ENCODE peak calls at places on chromosomes 11 and 22, in seven cellular contexts. T is CD4-positive, alpha-beta T cell; L is prostate gland; O is fibroblast of lung; U is psoas muscle; S is Panc1; G is esophagus muscularis mucosa. Z is an unnamed sample.

GRCh38 chr11:88012456-88012855 is 162.8 kb downstream of the RAB38 start:
- DNase-seq in T (no peak), L (no peak), O (no peak), U (no peak), S (no peak), G (no peak), Z (no peak)

GRCh38 chr11:45715398-45715797 is 50.0 kb upstream of the CHST1 start:
- DNase-seq in T (no peak), L (no peak), O (no peak), U (no peak), S (no peak), G (no peak), Z (no peak)

GRCh38 chr11:90321018-90321417 is 98.2 kb upstream of the CHORDC1 start:
- DNase-seq in T (no peak), L (no peak), O (no peak), U (no peak), S (no peak), G (no peak), Z (no peak)

GRCh38 chr22:50508897-50509296 is 873 bp downstream of the NCAPH2 start:
- DNase-seq in T (no peak), L (no peak), O (no peak), U (no peak), S (no peak), G (no peak), Z (no peak)

GRCh38 chr11:73273246-73273890 is 1.2 kb downstream of the P2RY6 start:
- DNase-seq in T (no peak), L (no peak), O (no peak), U (no peak), S (no peak), G (no peak), Z (no peak)

GRCh38 chr11:133343951-133344350 is 188.3 kb downstream of the OPCML start:
- DNase-seq in T (no peak), L (no peak), O (no peak), U (no peak), S (no peak), G (no peak), Z (no peak)

GRCh38 chr11:134472188-134472455 is 60.1 kb upstream of the B3GAT1 start:
- DNase-seq in T (no peak), L (no peak), O (no peak), U (no peak), S (no peak), G (no peak), Z (no peak)

GRCh38 chr11:23767576-23767975 is 729.3 kb upstream of the LUZP2 start:
- DNase-seq in T (no peak), L (no peak), O (no peak), U (no peak), S (no peak), G (no peak), Z (no peak)

GRCh38 chr11:44968510-44968909 is 17.8 kb upstream of the TP53I11 start:
- DNase-seq in T (no peak), L (no peak), O (no peak), U (no peak), S (no peak), G (no peak), Z (no peak)

GRCh38 chr11:26914968-26915367 is 78.9 kb upstream of the FIBIN start:
- DNase-seq in T (no peak), L (no peak), O (no peak), U (no peak), S (no peak), G (no peak), Z (peak; percentile 94)

GRCh38 chr11:70226967-70227366 is 23.9 kb downstream of the FADD start:
- DNase-seq in T (no peak), L (no peak), O (no peak), U (no peak), S (no peak), G (no peak), Z (no peak)

GRCh38 chr22:32949719-32950118 is 108.5 kb downstream of the SYN3 start:
- DNase-seq in T (no peak), L (no peak), O (no peak), U (no peak), S (no peak), G (peak; percentile 45), Z (no peak)

GRCh38 chr11:120334894-120335462 is 1.2 kb upstream of the ARHGEF12 start:
- DNase-seq in T (peak; percentile 41), L (peak; percentile 83), O (peak; percentile 98), U (no peak), S (no peak), G (no peak), Z (peak; percentile 79)

GRCh38 chr11:14908214-14908880 is 16.3 kb upstream of the CYP2R1 start:
- DNase-seq in T (no peak), L (peak; percentile 30), O (peak; percentile 59), U (no peak), S (no peak), G (no peak), Z (peak; percentile 56)

GRCh38 chr22:47249370-47249928 is 487.0 kb downstream of the TBC1D22A start:
- DNase-seq in T (no peak), L (no peak), O (no peak), U (no peak), S (no peak), G (peak; percentile 75), Z (no peak)

GRCh38 chr11:13349046-13349445 is 71.5 kb downstream of the BMAL1 start:
- DNase-seq in T (no peak), L (no peak), O (no peak), U (no peak), S (no peak), G (no peak), Z (no peak)

GRCh38 chr11:62879554-62879953 is 1.1 kb upstream of the SLC3A2 start:
- DNase-seq in T (no peak), L (peak; percentile 72), O (peak; percentile 39), U (no peak), S (no peak), G (no peak), Z (no peak)

GRCh38 chr22:48517039-48518030 is 1310.3 kb downstream of the BRD1 start:
- DNase-seq in T (no peak), L (no peak), O (no peak), U (no peak), S (no peak), G (no peak), Z (no peak)

GRCh38 chr11:65624931-65625627 is 9.5 kb downstream of the PCNX3 start:
- DNase-seq in T (no peak), L (no peak), O (no peak), U (no peak), S (no peak), G (no peak), Z (no peak)

GRCh38 chr11:60838132-60838531 is 3.8 kb upstream of the CCDC86 start:
- DNase-seq in T (no peak), L (no peak), O (peak; percentile 34), U (no peak), S (no peak), G (no peak), Z (peak; percentile 36)

GRCh38 chr11:36155770-36156485 is 133.3 kb downstream of the COMMD9 start:
- DNase-seq in T (no peak), L (no peak), O (peak; percentile 32), U (no peak), S (no peak), G (no peak), Z (no peak)

GRCh38 chr11:641806-642370 is 4.8 kb downstream of the DRD4 start:
- DNase-seq in T (no peak), L (no peak), O (no peak), U (no peak), S (no peak), G (no peak), Z (no peak)

GRCh38 chr11:65879622-65880021 is at the start of gene CTSW:
- DNase-seq in T (no peak), L (no peak), O (no peak), U (no peak), S (no peak), G (no peak), Z (no peak)

GRCh38 chr22:28112548-28113043 is 193.5 kb upstream of the PITPNB start:
- DNase-seq in T (no peak), L (no peak), O (peak; percentile 53), U (peak; percentile 80), S (no peak), G (no peak), Z (peak; percentile 40)
- TF ChIP-seq CTCF in T (no peak), L (no peak), O (peak; percentile 38), U (peak; percentile 55), S (peak; percentile 39), G (peak; percentile 55), Z (peak; percentile 63)

GRCh38 chr22:23563111-23563510 is 17.0 kb downstream of the IGLL1 start:
- DNase-seq in T (no peak), L (no peak), O (no peak), U (peak; percentile 2), S (no peak), G (no peak), Z (no peak)
- H3K27ac ChIP-seq in T (no peak overlapping the region), L (no peak overlapping the region), O (no peak overlapping the region), U (no peak overlapping the region), S (no peak overlapping the region), G (no peak overlapping the region), Z (no peak overlapping the region)

DNA sequence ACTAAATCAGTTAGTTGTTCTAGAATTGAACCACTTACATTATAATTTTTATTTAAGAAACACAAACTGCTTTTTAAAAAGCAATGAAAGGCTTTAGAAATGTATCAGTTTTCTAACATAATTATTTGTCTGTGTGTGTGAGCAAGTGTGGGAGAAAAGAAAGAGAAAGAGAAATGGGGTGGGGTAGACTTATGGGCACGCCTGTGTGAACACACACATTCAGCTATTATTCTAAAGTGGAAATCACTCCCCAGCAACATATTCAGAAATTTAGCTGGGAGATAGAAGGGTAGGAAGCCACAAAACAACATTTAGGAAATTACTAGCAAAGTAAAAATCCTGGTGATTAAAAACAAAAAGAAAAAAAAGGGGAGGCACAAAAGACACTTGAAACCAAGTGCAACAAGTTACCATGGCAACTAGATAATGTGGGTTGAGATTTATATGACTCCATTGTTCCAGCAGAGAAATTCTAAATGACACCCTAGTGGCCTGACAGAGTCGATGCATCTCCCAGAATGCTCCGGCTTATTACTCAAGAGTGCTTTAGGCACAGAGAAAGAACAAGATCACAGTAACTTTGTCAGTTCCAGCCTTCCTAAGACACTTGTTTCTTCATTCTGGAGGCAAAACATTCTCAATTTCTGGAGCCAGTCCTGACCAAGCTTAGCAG is 444.6 kb downstream of the DLG2 start:
- DNase-seq in T (no peak), L (no peak), O (peak; percentile 20), U (no peak), S (no peak), G (no peak), Z (peak; percentile 49)
- TF ChIP-seq CTCF in T (no peak), L (no peak), O (peak; percentile 27), U (peak; percentile 18), S (peak; percentile 28), G (peak; percentile 22), Z (peak; percentile 71)

DNA sequence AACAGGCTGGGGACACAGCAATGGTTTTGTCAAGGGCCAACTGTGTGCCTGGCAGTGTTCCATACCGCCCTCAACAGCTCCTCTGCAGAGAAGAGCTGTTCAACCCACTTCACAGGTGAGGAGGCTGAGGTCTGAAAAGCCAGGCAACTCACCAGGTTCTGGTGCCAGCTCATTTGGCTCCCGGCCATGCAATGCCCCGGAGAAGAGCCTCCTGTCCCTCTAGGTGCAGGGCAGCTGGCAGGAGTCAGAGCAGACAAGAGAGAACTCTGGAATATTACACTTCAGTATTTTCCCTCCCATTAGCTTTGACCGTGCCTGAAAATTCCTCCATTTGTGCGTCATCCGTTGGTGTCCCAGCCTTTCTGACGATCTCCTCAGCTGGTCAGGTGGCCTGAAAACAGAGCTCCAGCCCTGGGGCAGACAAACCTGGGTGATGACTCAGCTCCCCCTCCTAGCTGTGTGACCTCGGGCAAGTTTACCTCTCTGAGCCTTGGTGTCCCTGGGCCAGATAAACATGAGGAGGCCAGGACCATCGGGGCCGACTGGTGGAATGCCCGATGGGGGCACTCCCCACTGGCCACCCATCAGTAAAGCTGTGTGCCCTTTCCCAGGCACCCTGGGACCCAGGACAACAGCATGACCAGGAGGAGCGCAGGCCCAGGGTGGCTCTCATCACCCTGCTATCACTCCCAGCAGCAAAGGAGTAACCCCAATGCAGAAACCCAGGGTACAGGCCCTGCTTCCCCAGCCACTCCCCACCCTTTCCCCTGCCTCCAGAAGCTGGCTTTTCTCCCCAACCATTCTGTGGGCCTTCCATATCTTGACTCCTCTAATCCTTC is 9.6 kb upstream of the C1QTNF6 start:
- DNase-seq in T (no peak), L (peak; percentile 38), O (no peak), U (peak; percentile 84), S (no peak), G (no peak), Z (no peak)
- H3K27ac ChIP-seq in T (peak overlapping the region; percentile 90), L (peak overlapping the region; percentile 94), O (peak overlapping the region; percentile 24), U (peak overlapping the region; percentile 98), S (peak overlapping the region; percentile 94), G (peak overlapping the region; percentile 97), Z (no peak overlapping the region)

Z was measured in OCI-LY7.